ENCODE peak calls at places on chromosomes 11 and 22, in five cellular contexts. E is AG04450, R is fibroblast of the aortic adventitia, I is fibroblast of lung, G is dorsolateral prefrontal cortex. O is an unnamed sample.

GRCh38 chr22:38949889-38950405 is 7.5 kb upstream of the APOBEC3A start:
- DNase-seq in G (peak; percentile 32), R (no peak), I (no peak), E (no peak), O (no peak)

GRCh38 chr11:81207421-81208054 is 1526.1 kb downstream of the FAM181B start:
- DNase-seq in G (no peak), E (no peak), I (no peak), R (no peak), O (no peak)

GRCh38 chr11:45252134-45252856 is 33.8 kb downstream of the SYT13 start:
- DNase-seq in R (no peak), G (no peak), I (peak; percentile 19), E (no peak), O (peak; percentile 38)

GRCh38 chr11:68904458-68904847 is 762 bp downstream of the IGHMBP2 start:
- DNase-seq in I (no peak), G (peak; percentile 55), R (peak; percentile 22), E (no peak), O (peak; percentile 2)

GRCh38 chr11:94241896-94242295 is 62.5 kb upstream of the IZUMO1R start:
- DNase-seq in R (no peak), I (no peak), G (no peak), E (no peak), O (no peak)

GRCh38 chr11:22337571-22338464 is at the start of gene SLC17A6:
- DNase-seq in E (no peak), I (peak; percentile 27), G (no peak), R (peak; percentile 11), O (peak; percentile 7)

GRCh38 chr11:9853929-9854557 is 190.2 kb downstream of the SWAP70 start:
- DNase-seq in G (no peak), E (no peak), R (peak; percentile 53), I (peak; percentile 58), O (no peak)

GRCh38 chr11:134332189-134332631 is 422 bp downstream of the GLB1L2 start:
- DNase-seq in G (no peak), E (no peak), R (no peak), I (no peak), O (no peak)

GRCh38 chr11:65165847-65166317 is 4.2 kb upstream of the SPDYC start:
- DNase-seq in R (no peak), G (no peak), I (no peak), E (no peak), O (no peak)

GRCh38 chr22:43789452-43789851 is 22.7 kb downstream of the EFCAB6 start:
- DNase-seq in G (peak; percentile 59), R (peak; percentile 99), E (peak; percentile 46), I (peak; percentile 87), O (peak; percentile 33)

GRCh38 chr11:74288911-74289310 is 22.5 kb downstream of the P4HA3 start:
- DNase-seq in R (peak; percentile 75), E (no peak), G (no peak), I (no peak), O (peak; percentile 61)

GRCh38 chr11:3203221-3204043 is 15.2 kb downstream of the MRGPRG start:
- DNase-seq in E (no peak), R (no peak), I (no peak), G (peak; percentile 44), O (no peak)

GRCh38 chr22:32764330-32765116 is 37.0 kb upstream of the TIMP3 start:
- DNase-seq in R (peak; percentile 83), I (peak; percentile 95), G (no peak), E (peak; percentile 72), O (peak; percentile 72)

GRCh38 chr11:43788394-43788793 is 92.2 kb upstream of the ALKBH3 start:
- DNase-seq in G (no peak), I (no peak), E (no peak), R (no peak), O (no peak)

GRCh38 chr22:39241632-39242388 is 3.0 kb downstream of the PDGFB start:
- DNase-seq in R (no peak), G (no peak), E (no peak), I (no peak), O (no peak)

DNA sequence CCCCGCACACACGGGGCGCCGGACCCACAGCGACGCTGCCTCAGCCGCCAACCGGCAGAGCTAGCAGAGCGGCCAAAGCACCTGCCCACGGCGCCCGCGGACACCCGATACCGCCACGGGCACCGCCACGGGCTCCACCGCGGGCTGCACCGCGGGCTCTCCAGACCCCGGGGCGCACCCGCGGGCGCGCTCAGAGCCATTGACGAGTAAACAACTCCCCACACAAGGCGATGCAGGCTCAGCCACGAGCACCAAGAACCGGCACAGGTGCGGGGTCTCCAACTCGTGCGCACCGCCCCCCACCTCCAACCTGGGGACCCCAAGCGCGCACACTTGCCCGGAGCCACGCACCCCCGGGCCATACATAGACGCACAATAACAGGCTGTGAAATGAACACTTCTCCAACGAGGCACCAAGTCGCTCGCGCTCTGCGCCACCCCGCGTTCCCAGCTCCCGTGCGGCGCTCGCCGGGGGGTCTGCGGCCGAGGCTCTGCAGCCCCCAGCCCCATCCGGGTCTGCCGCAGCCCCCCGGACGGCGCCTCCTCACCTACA is 1.9 kb downstream of the IFITM10 start:
- DNase-seq in I (no peak), G (no peak), R (no peak), E (no peak), O (no peak)
- H3K4me3 ChIP-seq in I (no peak overlapping the region), G (peak overlapping the region; percentile 58), R (peak overlapping the region; percentile 56), E (no peak overlapping the region), O (peak overlapping the region; percentile 70)

GRCh38 chr11:118907051-118907748 is 18.5 kb downstream of the BCL9L start:
- DNase-seq in E (no peak), G (peak; percentile 89), I (peak; percentile 71), R (peak; percentile 76), O (no peak)
- H3K4me3 ChIP-seq in E (peak overlapping the region; percentile 10), G (no peak overlapping the region), I (no peak overlapping the region), R (no peak overlapping the region), O (no peak overlapping the region)

GRCh38 chr22:46534901-46535630 is 2.4 kb downstream of the CELSR1 start:
- DNase-seq in I (no peak), E (no peak), R (no peak), G (no peak), O (no peak)
- H3K4me3 ChIP-seq in I (no peak overlapping the region), E (no peak overlapping the region), R (no peak overlapping the region), G (no peak overlapping the region), O (no peak overlapping the region)

DNA sequence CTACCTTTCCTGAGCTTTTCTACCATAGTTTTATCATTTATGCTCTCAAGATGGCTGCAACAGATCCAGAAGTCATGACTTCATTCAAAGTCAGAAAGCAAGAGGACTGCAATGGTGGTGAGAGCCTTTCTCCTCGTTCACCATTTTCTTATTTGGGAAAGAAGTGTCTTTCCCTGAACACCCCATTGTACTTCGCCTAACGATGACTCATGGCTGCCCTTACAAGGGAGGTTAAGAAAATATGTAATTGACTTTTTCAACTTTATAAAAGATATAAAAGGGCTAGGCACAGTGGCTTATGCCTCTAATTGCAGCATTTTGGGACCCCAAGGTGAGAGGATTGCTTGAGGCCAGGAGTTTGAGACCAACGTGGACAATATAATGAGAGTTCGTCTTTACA is 541.7 kb downstream of the METTL15 start:
- DNase-seq in G (no peak), I (peak; percentile 30), E (no peak), R (no peak), O (no peak)
- H3K4me3 ChIP-seq in G (no peak overlapping the region), I (no peak overlapping the region), E (no peak overlapping the region), R (no peak overlapping the region), O (no peak overlapping the region)

DNA sequence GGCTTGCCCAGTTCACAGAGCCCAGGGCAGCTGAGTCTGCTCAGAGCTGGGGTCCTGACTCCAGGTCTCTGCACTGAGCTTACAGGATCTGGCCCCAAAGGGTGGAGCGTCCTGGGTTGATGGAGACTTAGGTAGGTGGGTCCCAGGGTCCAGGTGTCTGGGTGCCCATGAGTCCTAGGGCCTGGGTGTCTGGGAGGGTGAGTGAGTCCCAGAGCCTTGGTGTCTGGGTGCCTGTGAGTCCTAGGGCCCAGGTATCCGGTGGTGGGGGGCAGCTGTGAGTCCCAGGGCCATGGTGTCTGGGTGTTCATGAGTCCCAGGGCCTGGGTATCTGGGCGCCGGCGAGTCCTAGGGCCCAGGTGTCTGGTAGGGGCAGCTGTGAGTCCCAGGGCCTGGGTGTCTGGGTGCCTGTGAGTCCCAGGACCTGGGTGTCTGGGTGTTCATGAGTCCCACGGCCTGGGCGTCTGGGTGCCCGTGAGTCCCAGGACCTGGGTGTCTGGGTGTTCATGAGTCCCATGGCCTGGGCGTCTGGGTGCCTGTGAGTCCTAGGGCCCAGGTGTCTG is 1505.6 kb downstream of the BRD1 start:
- DNase-seq in E (no peak), R (no peak), G (peak; percentile 30), I (no peak), O (no peak)
- H3K4me3 ChIP-seq in E (no peak overlapping the region), R (no peak overlapping the region), G (no peak overlapping the region), I (no peak overlapping the region), O (no peak overlapping the region)

DNA sequence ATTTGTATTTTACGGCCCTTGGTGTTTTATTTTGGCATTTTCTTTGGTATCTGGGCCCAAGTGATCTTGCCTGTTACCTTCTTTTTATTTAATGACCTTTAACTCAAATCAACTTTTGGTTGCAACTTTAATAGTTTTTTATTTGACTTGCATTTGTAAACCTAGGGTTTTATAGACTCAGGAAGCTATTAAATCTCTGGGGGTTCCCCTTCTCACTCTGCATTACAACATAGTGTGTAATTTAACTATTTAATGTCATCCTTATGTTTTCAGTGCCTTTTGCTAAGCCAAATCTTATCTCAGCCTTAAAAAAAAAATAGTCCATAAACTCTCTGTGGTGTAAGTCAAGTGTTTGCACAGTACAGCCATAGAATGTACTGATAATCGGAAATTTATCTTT is 3.4 kb downstream of the FJX1 start:
- DNase-seq in I (no peak), E (no peak), G (no peak), R (peak; percentile 49), O (no peak)
- H3K4me3 ChIP-seq in I (no peak overlapping the region), E (no peak overlapping the region), G (no peak overlapping the region), R (no peak overlapping the region), O (no peak overlapping the region)

GRCh38 chr11:67311556-67312082 is 8.3 kb downstream of the SSH3 start:
- DNase-seq in G (no peak), I (no peak), E (no peak), R (no peak), O (no peak)
- H3K4me3 ChIP-seq in G (no peak overlapping the region), I (no peak overlapping the region), E (no peak overlapping the region), R (no peak overlapping the region), O (no peak overlapping the region)

GRCh38 chr22:30872282-30873041 is 96.1 kb downstream of the MORC2 start:
- DNase-seq in R (no peak), E (no peak), I (no peak), G (peak; percentile 56), O (no peak)
- H3K4me3 ChIP-seq in R (no peak overlapping the region), E (no peak overlapping the region), I (no peak overlapping the region), G (peak overlapping the region; percentile 29), O (no peak overlapping the region)

DNA sequence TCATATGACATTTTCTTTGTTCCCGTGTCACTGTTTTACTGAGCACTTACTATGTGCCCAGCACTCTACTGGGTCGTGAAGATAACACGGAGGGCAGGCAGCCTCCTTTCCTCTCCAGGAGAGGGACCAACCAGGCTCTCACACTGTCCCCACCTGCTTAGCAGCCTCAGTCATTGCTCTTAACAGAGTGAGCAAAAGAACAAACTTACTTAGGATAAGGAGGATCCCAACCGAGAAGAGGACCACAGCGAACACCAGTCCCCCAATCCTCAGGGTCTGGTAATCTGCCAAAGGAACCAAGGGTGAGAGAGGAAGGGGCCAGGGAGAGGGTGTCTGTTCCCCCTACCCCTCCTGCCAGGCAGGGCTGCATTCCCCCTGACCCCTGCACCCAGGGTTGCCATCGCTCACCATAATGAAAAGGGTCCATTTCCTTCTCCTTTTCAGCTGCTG is 17.1 kb upstream of the FXYD2 start:
- DNase-seq in I (no peak), E (no peak), R (no peak), G (peak; percentile 22), O (no peak)
- H3K4me3 ChIP-seq in I (no peak overlapping the region), E (no peak overlapping the region), R (no peak overlapping the region), G (no peak overlapping the region), O (no peak overlapping the region)